ENCODE peak calls at places on chromosomes 1 and 21, in four cellular contexts. R is HepG2, B is A549, Z is K562. F is an unnamed sample.

GRCh38 chr21:14918542-14918941 is 146.3 kb downstream of the NRIP1 start:
- DNase-seq in Z (peak; percentile 11), B (no peak), R (no peak), F (no peak)

GRCh38 chr1:84436907-84437667 is 38.8 kb downstream of the DNASE2B start:
- DNase-seq in R (no peak), Z (no peak), B (no peak), F (no peak)

GRCh38 chr1:80392529-80392928 is 1386.0 kb upstream of the ADGRL4 start:
- DNase-seq in Z (no peak), R (peak; percentile 2), B (no peak), F (no peak)

GRCh38 chr1:42888013-42888633 is 41.7 kb downstream of the ZNF691 start:
- DNase-seq in R (no peak), Z (no peak), B (no peak), F (no peak)

GRCh38 chr1:222224576-222224975 is 323.3 kb downstream of the HHIPL2 start:
- DNase-seq in Z (no peak), B (no peak), R (no peak), F (no peak)

GRCh38 chr1:174032823-174033222 is 10.7 kb upstream of the RC3H1 start:
- DNase-seq in R (no peak), Z (no peak), B (no peak), F (no peak)

GRCh38 chr1:180168786-180169640 is 14.3 kb downstream of the QSOX1 start:
- DNase-seq in R (peak; percentile 43), B (peak; percentile 82), Z (peak; percentile 70), F (peak; percentile 76)

GRCh38 chr1:17207966-17208418 is 3.1 kb downstream of the PADI1 start:
- DNase-seq in B (peak; percentile 70), Z (peak; percentile 24), R (no peak), F (peak; percentile 17)

GRCh38 chr1:209600541-209600940 is 17.0 kb downstream of the CAMK1G start:
- DNase-seq in Z (no peak), R (no peak), B (no peak), F (no peak)

GRCh38 chr21:26438976-26439375 is 134.1 kb downstream of the CYYR1 start:
- DNase-seq in B (no peak), R (no peak), Z (no peak), F (no peak)

GRCh38 chr1:114033219-114033706 is 54.0 kb downstream of the OLFML3 start:
- DNase-seq in R (peak; percentile 24), Z (peak; percentile 20), B (peak; percentile 46), F (no peak)

GRCh38 chr1:34147301-34147700 is 17.7 kb downstream of the CSMD2 start:
- DNase-seq in B (no peak), R (no peak), Z (no peak), F (no peak)

GRCh38 chr1:157363660-157364140 is 188.6 kb downstream of the FCRL5 start:
- DNase-seq in B (peak; percentile 53), Z (peak; percentile 39), R (peak; percentile 41), F (peak; percentile 57)

GRCh38 chr1:232952514-232953175 is 2.2 kb downstream of the NTPCR start:
- DNase-seq in Z (peak; percentile 71), R (peak; percentile 51), B (peak; percentile 80), F (peak; percentile 61)

GRCh38 chr1:172254521-172255222 is 165.8 kb upstream of the C1orf105 start:
- DNase-seq in R (no peak), Z (no peak), B (peak; percentile 11), F (no peak)

GRCh38 chr1:228462560-228462959 is 24.6 kb upstream of the RNF187 start:
- DNase-seq in Z (no peak), B (no peak), R (no peak), F (no peak)

GRCh38 chr1:184020328-184020727 is 17.2 kb downstream of the COLGALT2 start:
- DNase-seq in Z (no peak), B (no peak), R (no peak), F (no peak)

GRCh38 chr1:95124342-95124741 is 7.2 kb downstream of the TLCD4 start:
- DNase-seq in B (no peak), Z (no peak), R (no peak), F (no peak)

GRCh38 chr1:21921100-21921875 is 15.8 kb downstream of the HSPG2 start:
- DNase-seq in R (peak; percentile 88), B (no peak), Z (peak; percentile 57), F (no peak)

GRCh38 chr1:29801561-29801973 is 565.2 kb downstream of the PTPRU start:
- DNase-seq in Z (no peak), R (no peak), B (no peak), F (no peak)

GRCh38 chr1:9901148-9902059 is 8.7 kb downstream of the CTNNBIP1 start:
- DNase-seq in Z (peak; percentile 71), B (no peak), R (no peak), F (no peak)

GRCh38 chr21:41364308-41364707 is 2.5 kb downstream of the MX2 start:
- DNase-seq in Z (no peak), R (no peak), B (no peak), F (no peak)

GRCh38 chr1:24048205-24048869 is 63.6 kb downstream of the MYOM3 start:
- DNase-seq in Z (no peak), B (no peak), R (no peak), F (no peak)

GRCh38 chr1:54804471-54805132 is 3.5 kb upstream of the TTC22 start:
- DNase-seq in B (no peak), Z (no peak), R (no peak), F (no peak)

GRCh38 chr1:54158071-54158470 is 5.3 kb upstream of the CDCP2 start:
- DNase-seq in B (peak; percentile 18), R (no peak), Z (no peak), F (no peak)

GRCh38 chr1:165828581-165829329 is 1.3 kb downstream of the UCK2 start:
- DNase-seq in Z (peak; percentile 89), B (peak; percentile 82), R (peak; percentile 82), F (no peak)

GRCh38 chr1:223246468-223246867 is 103.4 kb upstream of the TLR5 start:
- DNase-seq in R (no peak), B (no peak), Z (peak; percentile 38), F (no peak)

GRCh38 chr1:148166558-148167492 is 14.7 kb upstream of the NBPF11 start:
- DNase-seq in Z (peak; percentile 11), B (no peak), R (no peak), F (no peak)

GRCh38 chr1:39393645-39394044 is 97.8 kb upstream of the BMP8A start:
- DNase-seq in B (no peak), Z (no peak), R (no peak), F (no peak)

GRCh38 chr21:28856588-28857250 is 136.0 kb downstream of the LTN1 start:
- DNase-seq in Z (no peak), B (no peak), R (peak; percentile 53), F (no peak)

GRCh38 chr1:8816306-8816705 is 1.1 kb downstream of the RERE start:
- DNase-seq in R (no peak), B (no peak), Z (peak; percentile 52), F (no peak)

GRCh38 chr1:67832737-67833594 is at the start of gene GNG12:
- DNase-seq in B (peak; percentile 63), R (no peak), Z (peak; percentile 69), F (peak; percentile 63)

GRCh38 chr1:56688522-56689026 is 43.5 kb downstream of the PRKAA2 start:
- DNase-seq in Z (no peak), R (peak; percentile 96), B (peak; percentile 73), F (no peak)
- TF ChIP-seq PHF8 in Z (no peak), R (no peak), B (no peak), F (no peak)

DNA sequence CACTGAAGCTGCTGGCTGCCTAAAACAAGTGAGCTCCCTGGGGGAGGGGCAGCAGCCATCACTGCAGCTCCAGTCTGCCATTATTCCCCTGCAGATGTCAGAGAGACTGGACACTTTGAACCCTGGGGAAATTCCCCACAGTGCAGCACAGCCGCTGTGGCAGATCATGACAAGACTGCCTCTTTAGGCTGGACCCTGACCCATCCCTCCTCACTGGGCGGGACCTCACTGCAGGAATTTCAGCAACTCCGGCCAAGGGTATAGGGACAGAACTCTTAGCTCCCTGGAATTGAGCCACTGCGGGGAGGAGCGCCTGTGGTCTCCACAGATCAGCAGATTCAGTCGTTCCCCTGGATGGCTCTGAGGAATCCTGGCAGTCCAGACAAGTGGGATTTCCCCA is 964.6 kb downstream of the BRINP3 start:
- DNase-seq in B (no peak), Z (no peak), R (peak; percentile 50), F (no peak)
- TF ChIP-seq PHF8 in B (no peak), Z (no peak), R (no peak), F (no peak)

DNA sequence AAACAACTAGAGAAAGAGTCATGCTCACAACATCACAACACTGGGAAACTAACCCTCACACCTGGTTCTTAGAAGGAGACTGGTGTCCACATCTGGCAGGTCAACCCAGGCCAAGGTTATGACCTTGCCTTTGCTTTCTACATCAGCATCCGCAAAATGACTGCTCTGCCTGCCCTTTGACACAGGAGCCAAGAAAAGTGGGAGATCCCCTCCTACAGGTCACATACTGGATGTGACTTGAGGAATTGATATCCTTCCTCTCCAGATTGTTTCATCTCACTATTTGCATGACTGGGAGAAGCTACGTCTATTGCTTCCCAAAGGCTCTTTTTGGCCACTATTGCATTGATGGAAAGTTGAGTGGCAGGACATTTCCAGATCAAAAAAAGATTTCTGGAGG is 115.5 kb downstream of the MIS18A start:
- DNase-seq in R (no peak), B (no peak), Z (no peak), F (no peak)
- TF ChIP-seq PHF8 in R (no peak), B (no peak), Z (no peak), F (no peak)

GRCh38 chr1:151946366-151946764 is 37.1 kb upstream of the THEM4 start:
- DNase-seq in R (no peak), B (no peak), Z (no peak), F (no peak)
- TF ChIP-seq PHF8 in R (no peak), B (no peak), Z (no peak), F (no peak)